ENCODE peak calls at places on chromosomes 7 and 10, in seven cellular contexts. One of them, this sample, is unnamed.

GRCh38 chr10:132879408-132880147 is 62.8 kb downstream of the CFAP46 start:
- DNase-seq in AG08395: no peak
- DNase-seq in NCI-H146: no peak
- DNase-seq in WTC11: peak
- DNase-seq in left cardiac atrium: no peak
- DNase-seq in RCC 7860: no peak
- DNase-seq in NCI-H82: no peak
- DNase-seq in this sample: no peak

GRCh38 chr7:127578711-127579275 is 6.6 kb downstream of the GCC1 start:
- DNase-seq in AG08395: peak
- DNase-seq in NCI-H146: no peak
- DNase-seq in WTC11: no peak
- DNase-seq in left cardiac atrium: no peak
- DNase-seq in RCC 7860: no peak
- DNase-seq in NCI-H82: no peak
- DNase-seq in this sample: no peak

GRCh38 chr10:5033061-5033770 is 29.6 kb upstream of the AKR1C2 start:
- DNase-seq in AG08395: peak
- DNase-seq in NCI-H146: no peak
- DNase-seq in WTC11: no peak
- DNase-seq in left cardiac atrium: no peak
- DNase-seq in RCC 7860: peak
- DNase-seq in NCI-H82: no peak
- DNase-seq in this sample: no peak

GRCh38 chr7:137870078-137870477 is 23.3 kb upstream of the DGKI start:
- DNase-seq in AG08395: no peak
- DNase-seq in NCI-H146: no peak
- DNase-seq in WTC11: no peak
- DNase-seq in left cardiac atrium: no peak
- DNase-seq in RCC 7860: no peak
- DNase-seq in NCI-H82: no peak
- DNase-seq in this sample: no peak

GRCh38 chr10:44913312-44914079 is 2.4 kb downstream of the TMEM72 start:
- DNase-seq in AG08395: no peak
- DNase-seq in NCI-H146: no peak
- DNase-seq in WTC11: no peak
- DNase-seq in left cardiac atrium: no peak
- DNase-seq in RCC 7860: no peak
- DNase-seq in NCI-H82: no peak
- DNase-seq in this sample: no peak

GRCh38 chr7:19991936-19992335 is 218.5 kb upstream of the TMEM196 start:
- DNase-seq in AG08395: no peak
- DNase-seq in NCI-H146: no peak
- DNase-seq in WTC11: no peak
- DNase-seq in left cardiac atrium: no peak
- DNase-seq in RCC 7860: no peak
- DNase-seq in NCI-H82: no peak
- DNase-seq in this sample: no peak

GRCh38 chr10:15579605-15580004 is 140.1 kb downstream of the ITGA8 start:
- DNase-seq in AG08395: peak
- DNase-seq in NCI-H146: no peak
- DNase-seq in WTC11: no peak
- DNase-seq in left cardiac atrium: no peak
- DNase-seq in RCC 7860: no peak
- DNase-seq in NCI-H82: no peak
- DNase-seq in this sample: no peak

GRCh38 chr10:80168679-80169380 is 36.3 kb downstream of the PLAC9 start:
- DNase-seq in AG08395: no peak
- DNase-seq in NCI-H146: no peak
- DNase-seq in WTC11: peak
- DNase-seq in left cardiac atrium: peak
- DNase-seq in RCC 7860: no peak
- DNase-seq in NCI-H82: peak
- DNase-seq in this sample: peak

GRCh38 chr7:30390872-30391646 is 87.5 kb downstream of the NOD1 start:
- DNase-seq in AG08395: no peak
- DNase-seq in NCI-H146: no peak
- DNase-seq in WTC11: no peak
- DNase-seq in left cardiac atrium: no peak
- DNase-seq in RCC 7860: no peak
- DNase-seq in NCI-H82: no peak
- DNase-seq in this sample: no peak

GRCh38 chr7:128827248-128827958 is 2.8 kb upstream of the FLNC start:
- DNase-seq in AG08395: peak
- DNase-seq in NCI-H146: no peak
- DNase-seq in WTC11: no peak
- DNase-seq in left cardiac atrium: peak
- DNase-seq in RCC 7860: peak
- DNase-seq in NCI-H82: no peak
- DNase-seq in this sample: no peak

GRCh38 chr10:6236349-6237188 is 33.8 kb downstream of the PFKFB3 start:
- DNase-seq in AG08395: no peak
- DNase-seq in NCI-H146: no peak
- DNase-seq in WTC11: no peak
- DNase-seq in left cardiac atrium: no peak
- DNase-seq in RCC 7860: no peak
- DNase-seq in NCI-H82: no peak
- DNase-seq in this sample: no peak

GRCh38 chr10:96072673-96073072 is 29.3 kb downstream of the CCNJ start:
- DNase-seq in AG08395: no peak
- DNase-seq in NCI-H146: no peak
- DNase-seq in WTC11: no peak
- DNase-seq in left cardiac atrium: no peak
- DNase-seq in RCC 7860: peak
- DNase-seq in NCI-H82: no peak
- DNase-seq in this sample: no peak

GRCh38 chr10:129784286-129784685 is 179.8 kb downstream of the EBF3 start:
- DNase-seq in AG08395: no peak
- DNase-seq in NCI-H146: no peak
- DNase-seq in WTC11: no peak
- DNase-seq in left cardiac atrium: no peak
- DNase-seq in RCC 7860: no peak
- DNase-seq in NCI-H82: no peak
- DNase-seq in this sample: no peak